ENCODE peak calls at places on chromosomes 1 and 21, in six cellular contexts. G, H, C, R, O and D are unnamed samples.

GRCh38 chr1:15796086-15796462 is 11.4 kb downstream of the UQCRHL start:
- DNase-seq in C (no peak), H (no peak), O (no peak), G (no peak), R (no peak), D (no peak)

GRCh38 chr1:101376121-101377095 is 139.6 kb downstream of the S1PR1 start:
- DNase-seq in R (no peak), G (no peak), O (no peak), H (no peak), C (no peak), D (no peak)

GRCh38 chr1:109950509-109950908 is 34.1 kb upstream of the AHCYL1 start:
- DNase-seq in O (no peak), R (no peak), H (no peak), C (no peak), G (no peak), D (no peak)

GRCh38 chr1:1281533-1282321 is 1.5 kb downstream of the SCNN1D start:
- DNase-seq in G (no peak), O (peak; percentile 81), H (no peak), C (no peak), R (peak; percentile 72), D (no peak)

GRCh38 chr1:248618878-248619277 is 16.0 kb downstream of the OR2T11 start:
- DNase-seq in G (no peak), R (no peak), C (no peak), H (no peak), O (peak; percentile 0), D (peak; percentile 0)

GRCh38 chr1:66938618-66939017 is 13.8 kb downstream of the MIER1 start:
- DNase-seq in H (no peak), C (no peak), O (peak; percentile 45), R (no peak), G (no peak), D (no peak)

GRCh38 chr1:43199093-43199726 is 27.1 kb downstream of the CFAP57 start:
- DNase-seq in H (no peak), O (no peak), G (no peak), R (no peak), C (no peak), D (no peak)

GRCh38 chr1:10168912-10169514 is 41.4 kb upstream of the KIF1B start:
- DNase-seq in R (no peak), C (no peak), H (no peak), G (no peak), O (no peak), D (no peak)

GRCh38 chr21:43602277-43603229 is 56.7 kb downstream of the HSF2BP start:
- DNase-seq in C (no peak), R (no peak), H (no peak), G (no peak), O (no peak), D (no peak)

GRCh38 chr1:6118415-6118814 is 61.7 kb downstream of the CHD5 start:
- DNase-seq in C (no peak), O (peak; percentile 24), H (no peak), G (no peak), R (no peak), D (no peak)

GRCh38 chr21:27954806-27955205 is 987.9 kb upstream of the ADAMTS5 start:
- DNase-seq in R (peak; percentile 94), G (no peak), H (no peak), C (no peak), O (peak; percentile 71), D (no peak)

GRCh38 chr1:43286115-43286514 is 734 bp upstream of the C1orf210 start:
- DNase-seq in H (no peak), C (no peak), R (no peak), O (no peak), G (no peak), D (no peak)

GRCh38 chr1:177802304-177802703 is 167.6 kb downstream of the SEC16B start:
- DNase-seq in G (no peak), H (no peak), C (no peak), O (no peak), R (no peak), D (no peak)

GRCh38 chr1:163844393-163844948 is 522.7 kb downstream of the NUF2 start:
- DNase-seq in H (no peak), O (peak; percentile 23), R (peak; percentile 27), G (no peak), C (no peak), D (no peak)

GRCh38 chr1:21933397-21934248 is 3.5 kb downstream of the HSPG2 start:
- DNase-seq in H (no peak), G (no peak), O (no peak), C (peak; percentile 82), R (no peak), D (peak; percentile 81)

GRCh38 chr1:29161977-29162376 is 19.7 kb downstream of the SRSF4 start:
- DNase-seq in G (no peak), O (no peak), C (no peak), H (no peak), R (no peak), D (no peak)

GRCh38 chr1:31752258-31752657 is 11.9 kb downstream of the ADGRB2 start:
- DNase-seq in G (no peak), O (no peak), C (no peak), H (no peak), R (no peak), D (peak; percentile 37)

GRCh38 chr1:81179239-81179638 is 621.5 kb upstream of the ADGRL2 start:
- DNase-seq in H (no peak), R (peak; percentile 97), O (peak; percentile 99), G (no peak), C (no peak), D (no peak)

GRCh38 chr1:7534061-7534825 is 236.9 kb upstream of the VAMP3 start:
- DNase-seq in H (no peak), R (peak; percentile 60), C (no peak), G (no peak), O (no peak), D (no peak)

GRCh38 chr21:34576043-34576466 is 38.9 kb downstream of the RCAN1 start:
- DNase-seq in R (no peak), O (peak; percentile 60), G (no peak), H (no peak), C (no peak), D (no peak)

GRCh38 chr1:151653397-151653796 is 41.5 kb downstream of the SNX27 start:
- DNase-seq in G (no peak), C (no peak), R (peak; percentile 88), O (peak; percentile 62), H (no peak), D (no peak)

GRCh38 chr1:59142663-59143487 is 154.0 kb upstream of the FGGY start:
- DNase-seq in G (no peak), H (no peak), C (no peak), R (peak; percentile 94), O (peak; percentile 98), D (peak; percentile 93)

GRCh38 chr1:109392788-109393580 is 4.7 kb downstream of the SORT1 start:
- DNase-seq in R (peak; percentile 87), C (no peak), H (no peak), G (no peak), O (peak; percentile 81), D (no peak)

GRCh38 chr21:45835301-45836267 is 146.0 kb upstream of the COL6A1 start:
- DNase-seq in G (no peak), H (no peak), R (no peak), O (no peak), C (peak; percentile 32), D (no peak)
- H2BK15ac ChIP-seq in G (no peak overlapping the region), H (no peak overlapping the region), R (no peak overlapping the region), O (peak overlapping the region; percentile 21), C (peak overlapping the region; percentile 42), D (no peak overlapping the region)

DNA sequence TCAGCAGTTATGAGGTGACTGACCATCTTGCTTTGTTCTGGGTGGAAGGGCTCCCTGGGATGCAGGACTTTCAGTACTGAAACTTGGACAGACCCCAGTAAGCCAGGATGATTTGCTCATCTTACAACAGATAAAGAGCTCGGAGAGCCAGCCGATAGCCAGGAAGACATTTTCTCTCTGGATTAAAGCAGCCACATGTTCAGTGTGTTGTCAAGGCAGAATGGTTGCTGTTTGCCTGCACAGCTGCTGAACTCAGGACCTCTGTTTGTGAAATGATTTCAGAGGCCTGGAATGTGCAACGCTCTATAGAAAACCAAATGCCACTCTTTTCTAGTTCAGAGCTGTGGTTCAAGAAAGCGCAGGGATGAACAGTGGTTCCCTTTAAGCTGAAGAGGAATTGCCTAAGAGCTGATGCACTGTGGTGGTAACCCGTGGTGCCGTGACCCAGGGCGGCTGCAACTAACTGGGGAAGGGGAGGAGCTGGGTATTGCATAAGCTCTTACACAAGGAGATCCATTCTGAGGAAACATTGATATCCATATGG is 40.7 kb downstream of the CASQ2 start:
- DNase-seq in R (peak; percentile 99), G (no peak), H (no peak), C (no peak), O (peak; percentile 75), D (peak; percentile 48)
- H3K4me1 ChIP-seq in R (peaks cover 4% of the 10 kb centered on the region), G (no peaks in the 10 kb centered on the region), H (peaks cover 7% of the 10 kb centered on the region), C (no peaks in the 10 kb centered on the region), O (peaks cover 2% of the 10 kb centered on the region), D (no peaks in the 10 kb centered on the region)

GRCh38 chr1:156754219-156754618 is 2.7 kb upstream of the HDGF start:
- DNase-seq in G (no peak), H (no peak), O (no peak), C (no peak), R (no peak), D (no peak)

GRCh38 chr1:156750932-156751723 is at the start of gene HDGF:
- DNase-seq in C (no peak), R (peak; percentile 62), O (no peak), G (no peak), H (no peak), D (peak; percentile 68)

GRCh38 chr1:156755527-156755950 is 4.1 kb upstream of the HDGF start:
- DNase-seq in G (no peak), C (no peak), H (no peak), O (no peak), R (no peak), D (no peak)

GRCh38 chr1:156751724-156752481 is 428 bp upstream of the HDGF start:
- DNase-seq in H (peak; percentile 94), G (peak; percentile 91), R (peak; percentile 97), O (peak; percentile 95), C (peak; percentile 97), D (peak; percentile 98)

DNA sequence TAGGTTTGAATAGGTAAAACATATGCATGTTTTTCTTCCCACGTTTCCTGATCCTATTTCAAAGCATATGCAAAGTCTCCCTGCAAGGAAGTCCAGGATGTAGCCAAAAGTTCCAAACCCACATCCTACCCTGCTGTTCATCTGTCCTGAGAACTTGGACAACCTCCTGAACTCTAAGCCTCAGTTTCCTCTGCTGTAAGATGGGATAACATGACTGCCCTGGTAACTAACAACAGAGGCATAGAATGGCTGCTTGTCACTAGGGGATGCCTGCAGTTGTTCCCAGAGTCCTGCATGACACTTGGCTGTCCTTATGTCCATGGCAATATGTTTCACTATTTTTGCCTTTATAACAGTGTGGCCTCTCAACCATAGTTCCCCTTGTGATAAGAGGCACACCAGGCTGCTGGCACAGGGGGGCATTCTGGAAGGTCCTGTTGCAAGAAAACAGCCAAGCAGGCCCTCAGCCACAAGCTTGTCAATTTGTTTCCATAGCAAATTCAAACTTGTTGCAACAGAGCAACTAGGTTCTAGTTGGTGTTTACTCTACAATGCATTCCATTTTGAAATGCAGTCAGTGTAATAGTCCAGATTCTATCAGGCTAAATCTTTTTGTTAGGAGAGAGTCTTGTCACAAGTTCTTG is 1.5 kb upstream of the HDGF start:
- DNase-seq in H (no peak), R (peak; percentile 86), G (no peak), O (peak; percentile 64), C (no peak), D (no peak)
- H2BK15ac ChIP-seq in H (no peak overlapping the region), R (no peak overlapping the region), G (no peak overlapping the region), O (peak overlapping the region; percentile 30), C (no peak overlapping the region), D (no peak overlapping the region)

DNA sequence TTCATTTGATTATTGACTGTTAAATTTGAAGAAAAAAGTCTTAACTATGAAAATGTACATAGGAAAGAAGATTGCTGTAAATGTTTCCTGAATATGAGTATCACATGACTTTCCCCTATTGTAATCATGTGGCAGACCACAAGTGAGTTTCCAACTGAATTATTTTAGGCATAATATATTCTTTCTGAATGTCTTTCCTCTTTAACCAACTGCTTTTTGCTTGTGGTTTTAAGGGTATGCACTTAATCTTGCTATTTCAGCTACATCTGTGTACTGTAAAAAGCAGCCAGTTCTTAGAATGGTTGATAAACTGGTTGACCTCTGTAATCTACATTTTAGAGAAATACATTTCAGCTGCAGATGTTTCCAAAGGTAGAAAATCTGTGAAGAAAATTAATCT is 400.7 kb downstream of the NEGR1 start:
- DNase-seq in C (no peak), O (peak; percentile 44), R (no peak), H (no peak), G (no peak), D (no peak)
- H3K4me1 ChIP-seq in C (no peaks in the 10 kb centered on the region), O (no peaks in the 10 kb centered on the region), R (no peaks in the 10 kb centered on the region), H (no peaks in the 10 kb centered on the region), G (no peaks in the 10 kb centered on the region), D (no peaks in the 10 kb centered on the region)